ENCODE peak calls at places on chromosomes 6 and 20, in seven cellular contexts. M is GM04504; F is stimulated activated CD8-positive, alpha-beta memory T cell treated with anti-CD3 and anti-CD28 coated beads, Interleukin-15, amount 100 ng/mL, for 1 hour; Y is MV-4-11; L is iPS-NIHi11; E is left cardiac atrium; P is hypothalamus. V is an unnamed sample.

GRCh38 chr6:122789078-122789861 is at the start of gene SMPDL3A:
- DNase-seq in M (peak; percentile 40), F (no peak), Y (peak; percentile 5), L (peak; percentile 77), E (peak; percentile 69), P (peak; percentile 78), V (peak; percentile 55)

GRCh38 chr6:35683267-35683666 is 5.4 kb downstream of the FKBP5 start:
- DNase-seq in M (no peak), F (no peak), Y (no peak), L (no peak), E (no peak), P (no peak), V (no peak)

GRCh38 chr6:39934060-39934757 is at the start of gene MOCS1:
- DNase-seq in M (peak; percentile 28), F (peak; percentile 7), Y (no peak), L (peak; percentile 95), E (peak; percentile 91), P (peak; percentile 79), V (no peak)

GRCh38 chr6:10529231-10529801 is 8.2 kb downstream of the GCNT2 start:
- DNase-seq in M (no peak), F (no peak), Y (no peak), L (no peak), E (no peak), P (no peak), V (no peak)

GRCh38 chr20:31815408-31816188 is 3.6 kb upstream of the MYLK2 start:
- DNase-seq in M (no peak), F (no peak), Y (no peak), L (peak; percentile 56), E (no peak), P (no peak), V (no peak)

GRCh38 chr6:64012351-64013060 is 376.9 kb downstream of the PHF3 start:
- DNase-seq in M (no peak), F (no peak), Y (no peak), L (peak; percentile 44), E (no peak), P (no peak), V (no peak)

GRCh38 chr6:38420207-38420606 is 219.5 kb downstream of the BTBD9 start:
- DNase-seq in M (no peak), F (no peak), Y (no peak), L (no peak), E (no peak), P (no peak), V (peak; percentile 33)

GRCh38 chr6:551405-551804 is 105.5 kb downstream of the HUS1B start:
- DNase-seq in M (peak; percentile 5), F (no peak), Y (peak; percentile 5), L (peak; percentile 58), E (peak; percentile 35), P (no peak), V (no peak)

GRCh38 chr6:141452354-141452686 is 680.4 kb upstream of the GJE1 start:
- DNase-seq in M (no peak), F (no peak), Y (no peak), L (no peak), E (no peak), P (no peak), V (no peak)

GRCh38 chr20:41654884-41655283 is 36.7 kb upstream of the CHD6 start:
- DNase-seq in M (no peak), F (no peak), Y (no peak), L (peak; percentile 89), E (no peak), P (no peak), V (no peak)

GRCh38 chr6:26104457-26105108 is 17.4 kb downstream of the HFE start:
- DNase-seq in M (no peak), F (no peak), Y (no peak), L (no peak), E (peak; percentile 24), P (no peak), V (no peak)

GRCh38 chr6:108588586-108588985 is 27.9 kb downstream of the FOXO3 start:
- DNase-seq in M (no peak), F (no peak), Y (peak; percentile 16), L (no peak), E (no peak), P (no peak), V (no peak)

GRCh38 chr20:31869942-31870702 is at the start of the genes DUSP15 and TTLL9:
- DNase-seq in M (no peak), F (no peak), Y (no peak), L (peak; percentile 73), E (peak; percentile 63), P (peak; percentile 63), V (no peak)

GRCh38 chr20:1440024-1440423 is 26.6 kb downstream of the NSFL1C start:
- DNase-seq in M (no peak), F (no peak), Y (no peak), L (peak; percentile 61), E (no peak), P (no peak), V (no peak)

GRCh38 chr6:139841794-139842215 is 467.4 kb upstream of the CITED2 start:
- DNase-seq in M (no peak), F (no peak), Y (peak; percentile 95), L (no peak), E (no peak), P (no peak), V (no peak)

GRCh38 chr6:44100088-44100550 is 27.1 kb downstream of the MRPL14 start:
- DNase-seq in M (no peak), F (no peak), Y (peak; percentile 28), L (peak; percentile 59), E (no peak), P (no peak), V (no peak)

GRCh38 chr20:7161690-7162089 is 394.2 kb downstream of the BMP2 start:
- DNase-seq in M (no peak), F (no peak), Y (no peak), L (peak; percentile 25), E (no peak), P (no peak), V (no peak)

GRCh38 chr20:23889775-23890187 is 10.2 kb upstream of the CST5 start:
- DNase-seq in M (peak; percentile 17), F (peak; percentile 24), Y (peak; percentile 13), L (peak; percentile 65), E (peak; percentile 52), P (peak; percentile 10), V (peak; percentile 4)

GRCh38 chr20:25378189-25378883 is 12.3 kb downstream of the ABHD12 start:
- DNase-seq in M (no peak), F (no peak), Y (no peak), L (no peak), E (no peak), P (no peak), V (no peak)

GRCh38 chr6:114952229-114952628 is 609.4 kb upstream of the HS3ST5 start:
- DNase-seq in M (no peak), F (no peak), Y (no peak), L (no peak), E (no peak), P (no peak), V (no peak)

GRCh38 chr6:77880501-77880900 is 227.7 kb downstream of the MEI4 start:
- DNase-seq in M (no peak), F (no peak), Y (no peak), L (no peak), E (no peak), P (no peak), V (no peak)

GRCh38 chr6:105207524-105208269 is 27.9 kb upstream of the POPDC3 start:
- DNase-seq in M (no peak), F (no peak), Y (peak; percentile 24), L (no peak), E (no peak), P (no peak), V (no peak)

GRCh38 chr20:13008761-13009681 is at the start of gene SPTLC3:
- DNase-seq in M (no peak), F (no peak), Y (no peak), L (peak; percentile 52), E (peak; percentile 37), P (no peak), V (peak; percentile 41)

GRCh38 chr6:53294095-53294494 is 54.7 kb downstream of the ELOVL5 start:
- DNase-seq in M (no peak), F (no peak), Y (peak; percentile 17), L (peak; percentile 56), E (no peak), P (no peak), V (no peak)

GRCh38 chr6:118751072-118751471 is 99.7 kb upstream of the CEP85L start:
- DNase-seq in M (no peak), F (no peak), Y (no peak), L (no peak), E (no peak), P (no peak), V (no peak)

GRCh38 chr6:53666271-53666626 is 693 bp upstream of the KLHL31 start:
- DNase-seq in M (no peak), F (no peak), Y (no peak), L (no peak), E (no peak), P (no peak), V (no peak)

GRCh38 chr20:31835977-31836852 is 9.2 kb downstream of the FOXS1 start:
- DNase-seq in M (peak; percentile 84), F (no peak), Y (peak; percentile 92), L (peak; percentile 63), E (peak; percentile 92), P (peak; percentile 21), V (peak; percentile 51)

GRCh38 chr6:31308050-31308844 is 36.4 kb upstream of the HLA-C start:
- DNase-seq in M (no peak), F (peak; percentile 33), Y (no peak), L (peak; percentile 94), E (peak; percentile 32), P (no peak), V (no peak)

GRCh38 chr20:61779176-61779965 is 286.3 kb downstream of the TAF4 start:
- DNase-seq in M (no peak), F (no peak), Y (no peak), L (no peak), E (no peak), P (no peak), V (no peak)